ENCODE peak calls at places on chromosomes 7 and 10, in eight cellular contexts. One of them, this sample, is unnamed.

GRCh38 chr7:131302876-131303707 is 24.6 kb upstream of the MKLN1 start:
- DNase-seq in neural progenitor cell: peak
- DNase-seq in thoracic aorta: no peak
- DNase-seq in uterus: no peak
- DNase-seq in pancreas: peak
- DNase-seq in tibial artery: no peak
- DNase-seq in psoas muscle: no peak
- DNase-seq in left ventricle myocardium inferior: peak
- DNase-seq in this sample: no peak

GRCh38 chr10:28991738-28992270 is 297.1 kb upstream of the LYZL1 start:
- DNase-seq in uterus: no peak
- DNase-seq in psoas muscle: no peak
- DNase-seq in thoracic aorta: no peak
- DNase-seq in tibial artery: no peak
- DNase-seq in neural progenitor cell: peak
- DNase-seq in left ventricle myocardium inferior: peak
- DNase-seq in pancreas: peak
- DNase-seq in this sample: no peak

GRCh38 chr7:117364204-117364755 is 41.4 kb upstream of the WNT2 start:
- DNase-seq in left ventricle myocardium inferior: no peak
- DNase-seq in neural progenitor cell: no peak
- DNase-seq in tibial artery: no peak
- DNase-seq in psoas muscle: no peak
- DNase-seq in thoracic aorta: no peak
- DNase-seq in pancreas: no peak
- DNase-seq in uterus: no peak
- DNase-seq in this sample: no peak

GRCh38 chr7:85135931-85136330 is 50.9 kb downstream of the SEMA3D start:
- DNase-seq in uterus: no peak
- DNase-seq in pancreas: no peak
- DNase-seq in thoracic aorta: no peak
- DNase-seq in neural progenitor cell: no peak
- DNase-seq in tibial artery: no peak
- DNase-seq in psoas muscle: no peak
- DNase-seq in left ventricle myocardium inferior: no peak
- DNase-seq in this sample: no peak

GRCh38 chr10:22489467-22489866 is 144.2 kb downstream of the SPAG6 start:
- DNase-seq in thoracic aorta: no peak
- DNase-seq in left ventricle myocardium inferior: no peak
- DNase-seq in neural progenitor cell: no peak
- DNase-seq in pancreas: no peak
- DNase-seq in tibial artery: no peak
- DNase-seq in uterus: no peak
- DNase-seq in psoas muscle: no peak
- DNase-seq in this sample: no peak

GRCh38 chr7:11343818-11344413 is 370.2 kb downstream of the PHF14 start:
- DNase-seq in uterus: no peak
- DNase-seq in tibial artery: no peak
- DNase-seq in left ventricle myocardium inferior: no peak
- DNase-seq in psoas muscle: no peak
- DNase-seq in thoracic aorta: no peak
- DNase-seq in neural progenitor cell: peak
- DNase-seq in pancreas: no peak
- DNase-seq in this sample: no peak

GRCh38 chr7:139417478-139417877 is 57.8 kb downstream of the LUC7L2 start:
- DNase-seq in left ventricle myocardium inferior: no peak
- DNase-seq in psoas muscle: no peak
- DNase-seq in uterus: no peak
- DNase-seq in pancreas: no peak
- DNase-seq in neural progenitor cell: no peak
- DNase-seq in thoracic aorta: no peak
- DNase-seq in tibial artery: no peak
- DNase-seq in this sample: no peak

GRCh38 chr7:111951027-111951426 is 255.2 kb downstream of the DOCK4 start:
- DNase-seq in thoracic aorta: no peak
- DNase-seq in tibial artery: no peak
- DNase-seq in neural progenitor cell: no peak
- DNase-seq in psoas muscle: no peak
- DNase-seq in uterus: no peak
- DNase-seq in left ventricle myocardium inferior: no peak
- DNase-seq in pancreas: no peak
- DNase-seq in this sample: no peak

GRCh38 chr7:101625076-101625914 is 3.8 kb downstream of the MYL10 start:
- DNase-seq in psoas muscle: no peak
- DNase-seq in pancreas: no peak
- DNase-seq in tibial artery: no peak
- DNase-seq in uterus: no peak
- DNase-seq in left ventricle myocardium inferior: no peak
- DNase-seq in thoracic aorta: no peak
- DNase-seq in neural progenitor cell: peak
- DNase-seq in this sample: no peak

GRCh38 chr10:121823993-121824463 is 103.8 kb downstream of the ATE1 start:
- DNase-seq in psoas muscle: no peak
- DNase-seq in left ventricle myocardium inferior: no peak
- DNase-seq in tibial artery: no peak
- DNase-seq in pancreas: no peak
- DNase-seq in thoracic aorta: no peak
- DNase-seq in neural progenitor cell: peak
- DNase-seq in uterus: no peak
- DNase-seq in this sample: no peak

GRCh38 chr10:32332299-32332750 is 14.6 kb downstream of the EPC1 start:
- DNase-seq in neural progenitor cell: no peak
- DNase-seq in psoas muscle: no peak
- DNase-seq in thoracic aorta: no peak
- DNase-seq in tibial artery: no peak
- DNase-seq in uterus: no peak
- DNase-seq in left ventricle myocardium inferior: no peak
- DNase-seq in pancreas: peak
- DNase-seq in this sample: no peak

GRCh38 chr7:137718360-137718759 is 128.4 kb downstream of the DGKI start:
- DNase-seq in psoas muscle: no peak
- DNase-seq in thoracic aorta: no peak
- DNase-seq in pancreas: no peak
- DNase-seq in uterus: no peak
- DNase-seq in tibial artery: no peak
- DNase-seq in left ventricle myocardium inferior: no peak
- DNase-seq in neural progenitor cell: no peak
- DNase-seq in this sample: no peak

GRCh38 chr10:663466-663751 is 26.1 kb downstream of the DIP2C start:
- DNase-seq in left ventricle myocardium inferior: no peak
- DNase-seq in thoracic aorta: no peak
- DNase-seq in neural progenitor cell: no peak
- DNase-seq in psoas muscle: no peak
- DNase-seq in uterus: no peak
- DNase-seq in pancreas: no peak
- DNase-seq in tibial artery: no peak
- DNase-seq in this sample: no peak

GRCh38 chr7:2701832-2702593 is 14.0 kb downstream of the AMZ1 start:
- DNase-seq in thoracic aorta: no peak
- DNase-seq in uterus: peak
- DNase-seq in left ventricle myocardium inferior: peak
- DNase-seq in neural progenitor cell: no peak
- DNase-seq in tibial artery: peak
- DNase-seq in psoas muscle: peak
- DNase-seq in pancreas: no peak
- DNase-seq in this sample: peak

GRCh38 chr7:26653430-26653911 is 210.9 kb downstream of the SKAP2 start:
- DNase-seq in left ventricle myocardium inferior: no peak
- DNase-seq in uterus: no peak
- DNase-seq in thoracic aorta: no peak
- DNase-seq in psoas muscle: no peak
- DNase-seq in pancreas: peak
- DNase-seq in tibial artery: no peak
- DNase-seq in neural progenitor cell: no peak
- DNase-seq in this sample: no peak

GRCh38 chr10:71542476-71542875 is 145.8 kb downstream of the CDH23 start:
- DNase-seq in psoas muscle: no peak
- DNase-seq in thoracic aorta: no peak
- DNase-seq in pancreas: no peak
- DNase-seq in tibial artery: no peak
- DNase-seq in neural progenitor cell: no peak
- DNase-seq in uterus: no peak
- DNase-seq in left ventricle myocardium inferior: no peak
- DNase-seq in this sample: no peak

GRCh38 chr10:77548671-77549070 is 88.9 kb downstream of the KCNMA1 start:
- DNase-seq in psoas muscle: no peak
- DNase-seq in tibial artery: no peak
- DNase-seq in thoracic aorta: no peak
- DNase-seq in uterus: no peak
- DNase-seq in neural progenitor cell: no peak
- DNase-seq in pancreas: no peak
- DNase-seq in left ventricle myocardium inferior: no peak
- DNase-seq in this sample: no peak

GRCh38 chr10:4024846-4025245 is 239.8 kb upstream of the KLF6 start:
- DNase-seq in thoracic aorta: no peak
- DNase-seq in pancreas: no peak
- DNase-seq in neural progenitor cell: no peak
- DNase-seq in tibial artery: no peak
- DNase-seq in psoas muscle: peak
- DNase-seq in left ventricle myocardium inferior: no peak
- DNase-seq in uterus: no peak
- DNase-seq in this sample: peak

GRCh38 chr7:82729172-82730030 is 285.8 kb upstream of the CACNA2D1 start:
- DNase-seq in uterus: no peak
- DNase-seq in psoas muscle: no peak
- DNase-seq in tibial artery: no peak
- DNase-seq in thoracic aorta: no peak
- DNase-seq in neural progenitor cell: peak
- DNase-seq in left ventricle myocardium inferior: no peak
- DNase-seq in pancreas: no peak
- DNase-seq in this sample: no peak

GRCh38 chr7:2269468-2270460 is 27.7 kb downstream of the NUDT1 start:
- DNase-seq in psoas muscle: no peak
- DNase-seq in neural progenitor cell: peak
- DNase-seq in uterus: no peak
- DNase-seq in pancreas: no peak
- DNase-seq in tibial artery: no peak
- DNase-seq in left ventricle myocardium inferior: no peak
- DNase-seq in thoracic aorta: no peak
- DNase-seq in this sample: no peak

GRCh38 chr10:12041766-12042408 is 722 bp downstream of the UPF2 start:
- DNase-seq in psoas muscle: no peak
- DNase-seq in uterus: no peak
- DNase-seq in pancreas: no peak
- DNase-seq in thoracic aorta: no peak
- DNase-seq in neural progenitor cell: peak
- DNase-seq in tibial artery: no peak
- DNase-seq in left ventricle myocardium inferior: no peak
- DNase-seq in this sample: no peak

GRCh38 chr7:10577866-10578374 is 395.8 kb upstream of the PHF14 start:
- DNase-seq in thoracic aorta: no peak
- DNase-seq in neural progenitor cell: no peak
- DNase-seq in uterus: no peak
- DNase-seq in left ventricle myocardium inferior: no peak
- DNase-seq in psoas muscle: no peak
- DNase-seq in pancreas: no peak
- DNase-seq in tibial artery: no peak
- DNase-seq in this sample: no peak

GRCh38 chr7:100016209-100016901 is 959 bp downstream of the ZKSCAN1 start:
- DNase-seq in thoracic aorta: no peak
- DNase-seq in left ventricle myocardium inferior: no peak
- DNase-seq in pancreas: no peak
- DNase-seq in uterus: no peak
- DNase-seq in tibial artery: no peak
- DNase-seq in psoas muscle: no peak
- DNase-seq in neural progenitor cell: no peak
- DNase-seq in this sample: no peak

GRCh38 chr7:139570119-139570518 is 46.6 kb downstream of the CLEC2L start:
- DNase-seq in psoas muscle: no peak
- DNase-seq in pancreas: no peak
- DNase-seq in uterus: no peak
- DNase-seq in thoracic aorta: no peak
- DNase-seq in left ventricle myocardium inferior: no peak
- DNase-seq in tibial artery: no peak
- DNase-seq in neural progenitor cell: peak
- DNase-seq in this sample: peak

GRCh38 chr10:119655566-119656001 is 4.4 kb downstream of the BAG3 start:
- DNase-seq in tibial artery: peak
- DNase-seq in pancreas: no peak
- DNase-seq in uterus: peak
- DNase-seq in neural progenitor cell: no peak
- DNase-seq in left ventricle myocardium inferior: peak
- DNase-seq in psoas muscle: peak
- DNase-seq in thoracic aorta: no peak
- DNase-seq in this sample: no peak
- H3K4me3 ChIP-seq in tibial artery: peak
- H3K4me3 ChIP-seq in pancreas: no peak
- H3K4me3 ChIP-seq in uterus: peak
- H3K4me3 ChIP-seq in neural progenitor cell: no peak
- H3K4me3 ChIP-seq in left ventricle myocardium inferior: peak
- H3K4me3 ChIP-seq in psoas muscle: peak
- H3K4me3 ChIP-seq in thoracic aorta: peak
- H3K4me3 ChIP-seq in this sample: no peak

DNA sequence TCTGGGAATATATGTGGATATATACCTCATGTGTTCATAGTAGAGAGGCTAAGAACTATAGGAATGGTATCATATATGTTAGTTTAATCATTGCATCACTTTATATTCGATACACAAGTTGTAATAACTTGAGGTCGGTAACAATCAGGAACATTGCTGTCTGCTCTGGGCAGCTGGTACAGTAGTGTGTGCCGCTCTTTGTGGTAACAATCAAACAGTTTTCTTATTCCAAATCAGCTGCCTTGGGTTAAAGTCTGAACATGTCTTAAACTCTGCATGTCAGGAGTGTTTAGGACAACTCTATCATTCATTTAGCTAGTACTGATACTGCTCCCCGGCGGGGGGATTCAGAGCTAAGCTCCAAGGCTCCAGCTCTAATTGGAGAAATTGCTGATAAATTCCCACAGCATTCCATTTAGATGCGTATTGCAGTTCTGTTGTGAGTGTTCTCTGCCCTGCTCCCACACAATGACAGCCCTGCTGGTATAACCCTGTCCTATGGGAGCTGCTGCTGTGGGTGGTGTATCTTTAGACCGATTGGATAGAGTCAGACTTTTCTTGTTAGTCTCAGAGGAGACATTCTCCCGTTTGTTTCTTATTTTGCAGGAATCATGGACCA is 707.5 kb upstream of the FZD8 start:
- DNase-seq in pancreas: no peak
- DNase-seq in left ventricle myocardium inferior: no peak
- DNase-seq in neural progenitor cell: peak
- DNase-seq in psoas muscle: no peak
- DNase-seq in tibial artery: no peak
- DNase-seq in thoracic aorta: no peak
- DNase-seq in uterus: no peak
- DNase-seq in this sample: no peak
- TF ChIP-seq CTCF in pancreas: no peak
- TF ChIP-seq CTCF in left ventricle myocardium inferior: no peak
- TF ChIP-seq CTCF in neural progenitor cell: no peak
- TF ChIP-seq CTCF in psoas muscle: no peak
- TF ChIP-seq CTCF in tibial artery: no peak
- TF ChIP-seq CTCF in thoracic aorta: no peak
- TF ChIP-seq CTCF in uterus: no peak
- TF ChIP-seq CTCF in this sample: no peak

GRCh38 chr7:3762146-3762831 is 461.2 kb downstream of the SDK1 start:
- DNase-seq in psoas muscle: no peak
- DNase-seq in thoracic aorta: no peak
- DNase-seq in pancreas: no peak
- DNase-seq in uterus: no peak
- DNase-seq in left ventricle myocardium inferior: no peak
- DNase-seq in neural progenitor cell: no peak
- DNase-seq in tibial artery: no peak
- DNase-seq in this sample: no peak
- H3K4me3 ChIP-seq in psoas muscle: no peak
- H3K4me3 ChIP-seq in thoracic aorta: no peak
- H3K4me3 ChIP-seq in pancreas: no peak
- H3K4me3 ChIP-seq in uterus: no peak
- H3K4me3 ChIP-seq in left ventricle myocardium inferior: no peak
- H3K4me3 ChIP-seq in neural progenitor cell: no peak
- H3K4me3 ChIP-seq in tibial artery: no peak
- H3K4me3 ChIP-seq in this sample: no peak

GRCh38 chr10:34732926-34733325 is 82.2 kb downstream of the PARD3 start:
- DNase-seq in pancreas: no peak
- DNase-seq in tibial artery: no peak
- DNase-seq in uterus: no peak
- DNase-seq in psoas muscle: no peak
- DNase-seq in neural progenitor cell: peak
- DNase-seq in left ventricle myocardium inferior: no peak
- DNase-seq in thoracic aorta: no peak
- DNase-seq in this sample: no peak
- TF ChIP-seq CTCF in pancreas: no peak
- TF ChIP-seq CTCF in tibial artery: no peak
- TF ChIP-seq CTCF in uterus: no peak
- TF ChIP-seq CTCF in psoas muscle: no peak
- TF ChIP-seq CTCF in neural progenitor cell: peak
- TF ChIP-seq CTCF in left ventricle myocardium inferior: no peak
- TF ChIP-seq CTCF in thoracic aorta: no peak
- TF ChIP-seq CTCF in this sample: no peak

This sample was measured in lower leg skin.